ENCODE peak calls at places on chromosomes 4 and X, in eight cellular contexts. J is A549, V is thoracic aorta, S is lower leg skin, H is progenitor cell of endocrine pancreas, O is upper lobe of left lung, X is nephron progenitor cell, K is HFFc6. U is an unnamed sample.

GRCh38 chr4:19300213-19300612 is 951.5 kb upstream of the SLIT2 start:
- DNase-seq in X (no peak), O (no peak), V (no peak), H (no peak), K (peak; percentile 79), S (no peak), J (no peak), U (no peak)

GRCh38 chr4:26020083-26020668 is 106.2 kb downstream of the SMIM20 start:
- DNase-seq in X (no peak), H (no peak), J (no peak), V (no peak), K (peak; percentile 21), S (no peak), O (no peak), U (no peak)

GRCh38 chrX:111507931-111508330 is 3.5 kb upstream of the SERTM2 start:
- DNase-seq in S (no peak), H (no peak), V (no peak), J (no peak), K (no peak), X (no peak), O (no peak), U (no peak)

GRCh38 chrX:6257025-6257424 is 28.4 kb upstream of the NLGN4X start:
- DNase-seq in J (no peak), K (no peak), V (no peak), S (no peak), H (no peak), X (no peak), O (no peak), U (no peak)

GRCh38 chrX:18032486-18033221 is 171.6 kb upstream of the RAI2 start:
- DNase-seq in H (no peak), V (no peak), S (no peak), O (no peak), J (no peak), X (no peak), K (no peak), U (no peak)

GRCh38 chrX:53045002-53045401 is 3.6 kb upstream of the GPR173 start:
- DNase-seq in O (no peak), V (no peak), K (no peak), H (no peak), J (no peak), X (no peak), S (no peak), U (no peak)

GRCh38 chr4:122765702-122766352 is 33.3 kb downstream of the BBS12 start:
- DNase-seq in V (peak; percentile 11), X (no peak), K (peak; percentile 93), H (no peak), S (no peak), O (no peak), J (no peak), U (no peak)

GRCh38 chrX:85499400-85499799 is 119.9 kb upstream of the POF1B start:
- DNase-seq in O (no peak), K (no peak), H (no peak), V (no peak), X (no peak), S (no peak), J (no peak), U (no peak)

GRCh38 chr4:95181446-95182306 is 367.1 kb downstream of the UNC5C start:
- DNase-seq in K (no peak), S (no peak), J (no peak), V (no peak), X (peak; percentile 50), O (peak; percentile 27), H (no peak), U (no peak)

GRCh38 chrX:87679849-87680248 is 162.2 kb downstream of the KLHL4 start:
- DNase-seq in O (no peak), H (no peak), S (no peak), J (no peak), X (no peak), V (no peak), K (no peak), U (no peak)

GRCh38 chr4:132642196-132642817 is 506.8 kb upstream of the PCDH10 start:
- DNase-seq in J (peak; percentile 12), S (no peak), X (peak; percentile 42), V (no peak), H (peak; percentile 21), O (no peak), K (peak; percentile 37), U (no peak)

GRCh38 chr4:182141046-182141445 is 102.2 kb upstream of the TENM3 start:
- DNase-seq in V (no peak), J (no peak), O (peak; percentile 71), H (no peak), X (peak; percentile 47), K (no peak), S (no peak), U (no peak)

GRCh38 chrX:16870861-16871584 is 861 bp upstream of the RBBP7 start:
- DNase-seq in S (peak; percentile 89), K (no peak), O (peak; percentile 86), X (peak; percentile 65), J (no peak), H (peak; percentile 33), V (no peak), U (no peak)

GRCh38 chrX:66051989-66052388 is 12.1 kb upstream of the VSIG4 start:
- DNase-seq in O (no peak), X (no peak), H (no peak), K (no peak), V (no peak), J (no peak), S (no peak), U (no peak)

GRCh38 chr4:158766419-158767044 is 2.3 kb upstream of the FNIP2 start:
- DNase-seq in V (no peak), O (no peak), H (no peak), X (no peak), S (no peak), K (no peak), J (no peak), U (no peak)

GRCh38 chr4:40337081-40337480 is 1.9 kb downstream of the CHRNA9 start:
- DNase-seq in X (no peak), J (no peak), H (no peak), K (no peak), V (no peak), O (no peak), S (no peak), U (no peak)

GRCh38 chr4:8745036-8745827 is 126.4 kb downstream of the HMX1 start:
- DNase-seq in J (no peak), S (peak; percentile 54), O (peak; percentile 38), X (no peak), H (no peak), V (no peak), K (no peak), U (no peak)

GRCh38 chrX:111124418-111124817 is 28.4 kb downstream of the PAK3 start:
- DNase-seq in J (no peak), O (no peak), V (no peak), X (no peak), H (no peak), S (no peak), K (no peak), U (no peak)

DNA sequence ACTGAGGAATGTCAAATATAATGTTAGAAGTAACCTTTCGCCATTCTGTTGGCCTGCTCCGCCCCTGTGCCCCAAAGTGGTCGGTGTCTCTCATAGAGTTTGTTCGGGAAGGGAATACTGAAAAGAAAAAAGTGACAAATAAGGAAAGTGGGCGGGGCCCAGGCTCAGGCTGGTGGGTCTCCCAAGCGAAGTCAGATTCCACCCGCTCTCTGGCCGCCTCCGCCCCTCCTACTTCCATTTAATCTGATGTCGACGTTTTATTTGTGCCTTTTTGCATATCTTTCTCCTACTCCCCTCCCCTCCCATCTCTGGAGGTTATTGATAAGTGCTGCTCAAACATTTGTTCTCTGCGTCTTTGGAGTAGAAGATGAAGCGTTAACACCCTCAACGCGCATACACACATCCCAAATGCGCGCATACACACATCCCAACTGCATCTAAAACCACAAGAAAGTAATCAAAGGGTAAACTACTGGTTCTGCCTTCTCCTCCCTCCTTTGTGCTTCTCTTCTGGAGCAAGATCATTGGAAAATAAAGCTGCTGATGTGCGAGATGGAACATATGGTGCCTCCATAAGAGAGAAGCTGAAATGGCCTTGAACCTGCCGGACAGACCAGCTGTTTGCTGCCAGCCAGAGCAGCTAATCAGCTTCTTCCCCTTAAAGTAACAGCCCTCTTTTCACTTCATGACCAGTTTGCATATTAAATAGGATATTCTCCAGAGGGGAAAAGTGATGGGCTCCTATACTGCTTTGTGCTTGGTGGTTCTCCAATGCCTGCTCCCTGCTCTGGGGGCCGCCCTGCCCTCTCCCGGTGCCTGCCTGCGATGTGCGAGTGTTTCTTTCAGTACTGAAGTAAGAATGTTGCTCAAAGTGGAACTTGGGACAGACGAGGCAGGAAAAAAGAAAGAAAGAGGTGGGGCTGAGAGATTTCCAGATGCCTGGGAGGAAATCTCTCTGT is 3.1 kb downstream of the MAMLD1 start:
- DNase-seq in V (no peak), X (peak; percentile 53), K (no peak), J (no peak), O (peak; percentile 47), H (no peak), S (peak; percentile 93), U (no peak)
- TF ChIP-seq CTCF in V (no peak), X (no peak), K (peak; percentile 16), J (peak; percentile 15), O (no peak), H (no peak), S (no peak), U (no peak)

DNA sequence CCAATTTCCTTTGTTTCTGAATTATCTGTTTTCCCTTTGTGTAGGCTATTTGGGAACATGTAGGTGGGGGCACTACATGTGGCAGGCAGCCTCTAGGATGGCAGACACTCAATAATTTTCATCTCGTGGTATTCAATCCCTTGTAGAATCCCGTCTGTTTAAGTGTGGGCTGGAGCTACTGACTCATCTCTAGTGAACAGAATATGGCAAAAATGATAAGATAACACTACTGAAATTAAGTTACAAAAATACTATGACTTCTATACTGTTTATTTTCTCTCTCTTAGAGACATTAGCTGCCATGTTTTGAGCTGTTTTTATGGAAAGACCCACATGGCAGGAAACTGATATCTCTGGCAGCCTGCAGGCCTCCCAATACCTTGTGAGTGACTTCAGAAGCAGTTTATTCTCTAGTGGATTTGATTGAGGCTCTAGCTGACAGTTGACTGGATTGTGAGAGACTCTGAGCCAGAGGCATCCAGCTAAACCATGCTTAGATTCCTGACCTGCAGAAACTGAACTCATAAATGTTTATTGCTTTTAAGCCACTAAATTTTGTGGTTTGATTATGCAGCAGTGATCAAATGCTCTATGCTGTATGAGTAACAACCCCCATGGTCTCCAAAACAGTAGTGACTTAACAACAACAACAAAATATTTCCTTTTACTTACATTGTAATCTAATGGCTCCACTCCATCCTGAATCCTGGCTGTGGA is 298.8 kb upstream of the CTSO start:
- DNase-seq in X (no peak), H (no peak), J (no peak), K (peak; percentile 28), O (no peak), S (no peak), V (no peak), U (no peak)
- TF ChIP-seq CTCF in X (no peak), H (no peak), J (no peak), K (no peak), O (no peak), S (no peak), V (no peak), U (no peak)

GRCh38 chr4:172830295-172830764 is 338.3 kb upstream of the GALNT7 start:
- DNase-seq in V (no peak), O (no peak), K (no peak), X (no peak), J (no peak), S (no peak), H (no peak), U (no peak)
- TF ChIP-seq CTCF in V (peak; percentile 60), O (no peak), K (peak; percentile 86), X (peak; percentile 71), J (peak; percentile 65), S (no peak), H (peak; percentile 70), U (peak; percentile 45)

DNA sequence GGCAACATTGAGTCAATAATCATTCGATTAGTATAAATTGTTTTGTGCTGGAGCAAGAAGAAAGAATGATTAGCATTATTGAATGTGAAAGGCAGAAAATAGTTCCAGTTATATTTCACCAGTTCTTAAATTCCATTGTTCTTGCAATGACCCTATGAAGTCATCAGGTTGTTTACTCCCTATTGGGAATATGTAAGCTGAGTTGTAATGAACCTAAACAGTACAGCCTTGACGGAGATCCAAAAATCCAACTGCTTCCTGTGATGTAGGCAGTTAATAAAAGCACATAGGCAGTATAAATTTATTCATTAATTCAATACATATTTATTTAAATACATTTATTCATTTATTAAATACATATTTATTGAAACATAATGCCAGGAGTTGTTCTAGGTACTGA is 947.5 kb downstream of the PCDH7 start:
- DNase-seq in V (no peak), K (no peak), H (no peak), J (no peak), O (no peak), S (no peak), X (no peak), U (no peak)
- TF ChIP-seq CTCF in V (no peak), K (no peak), H (no peak), J (no peak), O (no peak), S (no peak), X (no peak), U (no peak)